ENCODE peak calls at places on chromosomes 16 and 17, in eight cellular contexts. O is hepatocyte, G is HCT116, Z is BE2C, H is upper lobe of right lung, Y is ovary, E is tibial nerve, W is astrocyte of the spinal cord. I is an unnamed sample.

GRCh38 chr17:8016632-8017424 is 14.4 kb downstream of the GUCY2D start:
- DNase-seq in O (peak), G (no peak), Z (peak), H (peak), Y (no peak), E (no peak), W (peak), I (no peak)

GRCh38 chr17:279776-280175 is 72.8 kb downstream of the RPH3AL start:
- DNase-seq in O (no peak), G (no peak), Z (no peak), H (no peak), Y (peak), E (no peak), W (no peak), I (no peak)

GRCh38 chr17:3796110-3796821 is 4.7 kb downstream of the ITGAE start:
- DNase-seq in O (no peak), G (no peak), Z (no peak), H (no peak), Y (no peak), E (no peak), W (no peak), I (no peak)

GRCh38 chr17:81553018-81553615 is 964 bp upstream of the FAAP100 start:
- DNase-seq in O (peak), G (peak), Z (peak), H (peak), Y (peak), E (peak), W (peak), I (peak)

GRCh38 chr17:19727466-19728113 is 11.2 kb upstream of the SLC47A2 start:
- DNase-seq in O (peak), G (no peak), Z (no peak), H (no peak), Y (peak), E (peak), W (peak), I (no peak)

GRCh38 chr17:40536731-40537171 is 28.5 kb downstream of the CCR7 start:
- DNase-seq in O (no peak), G (no peak), Z (no peak), H (peak), Y (peak), E (no peak), W (no peak), I (no peak)

GRCh38 chr17:45755050-45755449 is 29.1 kb upstream of the CRHR1 start:
- DNase-seq in O (no peak), G (no peak), Z (peak), H (no peak), Y (no peak), E (no peak), W (no peak), I (no peak)

GRCh38 chr17:82696916-82697807 is 1.3 kb downstream of the RAB40B start:
- DNase-seq in O (peak), G (no peak), Z (no peak), H (no peak), Y (no peak), E (no peak), W (no peak), I (no peak)

GRCh38 chr17:13572581-13572980 is 29.1 kb downstream of the HS3ST3A1 start:
- DNase-seq in O (no peak), G (no peak), Z (no peak), H (no peak), Y (no peak), E (no peak), W (no peak), I (no peak)

GRCh38 chr17:79005063-79005861 is 4.3 kb downstream of the CANT1 start:
- DNase-seq in O (peak), G (no peak), Z (no peak), H (peak), Y (peak), E (no peak), W (no peak), I (no peak)

GRCh38 chr17:77819497-77819896 is 139.0 kb upstream of the TNRC6C start:
- DNase-seq in O (no peak), G (no peak), Z (no peak), H (no peak), Y (no peak), E (no peak), W (no peak), I (no peak)

GRCh38 chr16:74463888-74464287 is 42.6 kb upstream of the CLEC18B start:
- DNase-seq in O (no peak), G (no peak), Z (no peak), H (no peak), Y (no peak), E (no peak), W (no peak), I (no peak)

GRCh38 chr17:63446218-63446980 is at the start of gene CYB561:
- DNase-seq in O (peak), G (peak), Z (no peak), H (peak), Y (peak), E (peak), W (peak), I (no peak)

GRCh38 chr17:34163681-34164080 is 91.4 kb upstream of the CCL2 start:
- DNase-seq in O (peak), G (no peak), Z (peak), H (no peak), Y (no peak), E (no peak), W (no peak), I (no peak)

GRCh38 chr17:57956311-57957119 is 1.3 kb upstream of the CUEDC1 start:
- DNase-seq in O (no peak), G (no peak), Z (no peak), H (peak), Y (no peak), E (no peak), W (no peak), I (no peak)

GRCh38 chr16:68732741-68733399 is 4.2 kb upstream of the CDH1 start:
- DNase-seq in O (no peak), G (no peak), Z (no peak), H (no peak), Y (no peak), E (no peak), W (no peak), I (no peak)

GRCh38 chr17:44909681-44910144 is 5.6 kb downstream of the GFAP start:
- DNase-seq in O (peak), G (no peak), Z (no peak), H (no peak), Y (no peak), E (no peak), W (peak), I (no peak)

GRCh38 chr17:63698886-63699637 is 863 bp downstream of the LIMD2 start:
- DNase-seq in O (peak), G (no peak), Z (peak), H (peak), Y (peak), E (no peak), W (peak), I (no peak)

GRCh38 chr17:63395075-63395815 is 50.9 kb downstream of the CYB561 start:
- DNase-seq in O (no peak), G (no peak), Z (no peak), H (no peak), Y (no peak), E (no peak), W (peak), I (no peak)

GRCh38 chr16:86806181-86806837 is 228.0 kb downstream of the FOXL1 start:
- DNase-seq in O (no peak), G (no peak), Z (no peak), H (no peak), Y (no peak), E (no peak), W (no peak), I (no peak)

GRCh38 chr16:72673118-72673517 is 374.8 kb downstream of the ZFHX3 start:
- DNase-seq in O (no peak), G (no peak), Z (no peak), H (no peak), Y (no peak), E (no peak), W (no peak), I (no peak)

GRCh38 chr17:78933025-78933958 is 8.1 kb upstream of the TIMP2 start:
- DNase-seq in O (peak), G (peak), Z (no peak), H (no peak), Y (peak), E (peak), W (peak), I (peak)

GRCh38 chr16:1825864-1826690 is 548 bp downstream of the HAGH start:
- DNase-seq in O (peak), G (no peak), Z (no peak), H (peak), Y (no peak), E (no peak), W (no peak), I (no peak)

GRCh38 chr17:34095101-34095500 is 160.0 kb upstream of the CCL2 start:
- DNase-seq in O (no peak), G (no peak), Z (no peak), H (no peak), Y (no peak), E (no peak), W (no peak), I (no peak)

GRCh38 chr16:89700100-89700648 is 1.3 kb downstream of the SPATA2L start:
- DNase-seq in O (peak), G (peak), Z (peak), H (peak), Y (peak), E (peak), W (peak), I (peak)

GRCh38 chr17:31594416-31594815 is 202.9 kb downstream of the RAB11FIP4 start:
- DNase-seq in O (no peak), G (no peak), Z (no peak), H (peak), Y (no peak), E (no peak), W (no peak), I (no peak)

GRCh38 chr16:4556112-4556511 is at the start of gene C16orf96:
- DNase-seq in O (peak), G (no peak), Z (no peak), H (no peak), Y (no peak), E (no peak), W (no peak), I (no peak)

GRCh38 chr17:69567130-69567529 is 152.6 kb downstream of the MAP2K6 start:
- DNase-seq in O (peak), G (no peak), Z (no peak), H (no peak), Y (no peak), E (no peak), W (peak), I (no peak)

GRCh38 chr17:82734987-82735866 is at the start of gene FN3K:
- DNase-seq in O (peak), G (no peak), Z (peak), H (peak), Y (peak), E (peak), W (peak), I (no peak)

GRCh38 chr17:49779730-49780220 is 8.7 kb upstream of the KAT7 start:
- DNase-seq in O (peak), G (peak), Z (peak), H (no peak), Y (peak), E (no peak), W (peak), I (no peak)

GRCh38 chr17:8192070-8192815 is 2.3 kb upstream of the BORCS6 start:
- DNase-seq in O (peak), G (no peak), Z (peak), H (peak), Y (peak), E (peak), W (peak), I (peak)

GRCh38 chr17:45131616-45132301 is 556 bp downstream of the PLCD3 start:
- DNase-seq in O (peak), G (no peak), Z (peak), H (peak), Y (peak), E (no peak), W (no peak), I (no peak)

GRCh38 chr17:48160177-48160967 is 52.8 kb downstream of the SNX11 start:
- DNase-seq in O (peak), G (no peak), Z (no peak), H (no peak), Y (no peak), E (no peak), W (no peak), I (no peak)

GRCh38 chr16:70725912-70726828 is 40.3 kb upstream of the MTSS2 start:
- DNase-seq in O (peak), G (no peak), Z (peak), H (peak), Y (peak), E (no peak), W (no peak), I (no peak)

GRCh38 chr17:29138991-29139682 is 41.1 kb downstream of the MYO18A start:
- DNase-seq in O (no peak), G (no peak), Z (peak), H (no peak), Y (no peak), E (no peak), W (no peak), I (no peak)

GRCh38 chr16:66549284-66550131 is at the start of gene TK2:
- DNase-seq in O (peak), G (no peak), Z (peak), H (peak), Y (peak), E (peak), W (peak), I (peak)

GRCh38 chr16:27844826-27845225 is 218.7 kb downstream of the GSG1L start:
- DNase-seq in O (no peak), G (no peak), Z (no peak), H (peak), Y (no peak), E (no peak), W (no peak), I (no peak)

GRCh38 chr16:25038239-25038954 is 23.2 kb upstream of the ARHGAP17 start:
- DNase-seq in O (no peak), G (no peak), Z (no peak), H (no peak), Y (no peak), E (no peak), W (no peak), I (no peak)
- TF ChIP-seq CTCF in O (no peak), G (no peak), Z (no peak), H (no peak), Y (no peak), E (no peak), W (no peak), I (no peak)

GRCh38 chr16:84633622-84634021 is 14.7 kb upstream of the KLHL36 start:
- DNase-seq in O (no peak), G (no peak), Z (no peak), H (peak), Y (peak), E (peak), W (no peak), I (no peak)
- H3K4me3 ChIP-seq in O (no peak), G (no peak), Z (no peak), H (no peak), Y (no peak), E (no peak), W (no peak), I (no peak)

GRCh38 chr17:80147035-80147939 is at the start of gene EIF4A3:
- DNase-seq in O (peak), G (peak), Z (peak), H (peak), Y (peak), E (peak), W (peak), I (peak)
- TF ChIP-seq CTCF in O (peak), G (no peak), Z (no peak), H (no peak), Y (no peak), E (peak), W (no peak), I (no peak)

GRCh38 chr16:14024300-14024699 is 46.8 kb upstream of the MRTFB start:
- DNase-seq in O (no peak), G (no peak), Z (no peak), H (no peak), Y (no peak), E (no peak), W (no peak), I (no peak)

GRCh38 chr16:14028207-14028606 is 42.9 kb upstream of the MRTFB start:
- DNase-seq in O (no peak), G (no peak), Z (no peak), H (no peak), Y (no peak), E (no peak), W (no peak), I (no peak)

GRCh38 chr16:14029658-14030057 is 41.5 kb upstream of the MRTFB start:
- DNase-seq in O (no peak), G (no peak), Z (peak), H (no peak), Y (no peak), E (no peak), W (no peak), I (no peak)

DNA sequence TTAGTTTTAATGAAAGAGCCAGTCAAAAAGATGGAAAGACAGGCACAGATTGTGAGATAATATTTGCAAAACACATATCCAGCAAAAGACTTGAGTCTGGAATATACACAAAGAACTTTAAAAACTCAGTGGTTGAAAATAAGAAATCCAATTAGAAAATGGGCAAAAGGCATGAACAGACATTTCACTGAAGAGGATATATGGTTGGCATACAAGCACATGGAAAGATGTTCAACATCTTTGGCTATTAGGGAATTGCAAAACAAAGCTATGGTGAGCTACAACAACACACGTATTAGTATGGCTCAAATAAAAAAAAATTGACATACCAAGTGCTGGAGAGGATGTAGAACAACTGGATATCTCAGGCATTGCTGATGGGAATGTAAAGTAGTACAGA is 44.5 kb upstream of the MRTFB start:
- DNase-seq in O (no peak), G (no peak), Z (no peak), H (no peak), Y (no peak), E (no peak), W (no peak), I (no peak)
- H3K4me3 ChIP-seq in O (no peak), G (no peak), Z (no peak), H (no peak), Y (no peak), E (no peak), W (no peak), I (no peak)

GRCh38 chr16:62190426-62190825 is 154.2 kb upstream of the CDH8 start:
- DNase-seq in O (peak), G (no peak), Z (no peak), H (no peak), Y (no peak), E (no peak), W (peak), I (no peak)
- TF ChIP-seq CTCF in O (peak), G (no peak), Z (peak), H (peak), Y (no peak), E (no peak), W (peak), I (no peak)

I was measured in HFF-Myc.